ENCODE peak calls at places on chromosomes 12 and 14, in ten cellular contexts. E is cardiac muscle cell; S is kidney tubule cell; G is stimulated activated CD4-positive, alpha-beta T cell treated with anti-CD3 and anti-CD28 coated beads, Interleukin-1b, Interleukin-23, amount 100 ng/mL, for 48 hours; U is AG20443; L is HL-60; F is NCI-H2081 treated with DMSO at 0.1 percent for 48 hours; W is iPS-NIHi11; D is fibroblast of the conjunctiva; X is A549. H is an unnamed sample.

GRCh38 chr14:52117433-52117832 is 48.6 kb upstream of the NID2 start:
- DNase-seq in E (no peak), S (no peak), G (no peak), U (peak; percentile 35), L (no peak), F (no peak), W (no peak), D (no peak), X (no peak), H (no peak)

GRCh38 chr12:80815351-80815750 is 98.6 kb downstream of the MYF5 start:
- DNase-seq in E (no peak), S (no peak), G (no peak), U (no peak), L (no peak), F (no peak), W (no peak), D (no peak), X (no peak), H (no peak)

GRCh38 chr14:89720741-89721315 is 233.7 kb downstream of the EFCAB11 start:
- DNase-seq in E (no peak), S (no peak), G (peak; percentile 71), U (no peak), L (peak; percentile 97), F (no peak), W (peak; percentile 55), D (no peak), X (no peak), H (no peak)

GRCh38 chr12:120224304-120225199 is 23.6 kb upstream of the RPLP0 start:
- DNase-seq in E (no peak), S (peak; percentile 81), G (no peak), U (peak; percentile 75), L (no peak), F (peak; percentile 61), W (peak; percentile 59), D (no peak), X (no peak), H (no peak)

GRCh38 chr14:37340353-37340752 is 142.6 kb downstream of the MIPOL1 start:
- DNase-seq in E (no peak), S (no peak), G (no peak), U (no peak), L (no peak), F (no peak), W (no peak), D (no peak), X (peak; percentile 28), H (peak; percentile 4)

GRCh38 chr14:91317381-91318313 is 73.1 kb upstream of the GPR68 start:
- DNase-seq in E (no peak), S (peak; percentile 63), G (peak; percentile 82), U (no peak), L (peak; percentile 85), F (no peak), W (peak; percentile 39), D (no peak), X (no peak), H (no peak)

GRCh38 chr14:72975776-72976175 is 49.5 kb downstream of the DCAF4 start:
- DNase-seq in E (no peak), S (no peak), G (no peak), U (no peak), L (no peak), F (no peak), W (peak; percentile 42), D (no peak), X (peak; percentile 44), H (peak; percentile 22)

GRCh38 chr12:69929125-69929524 is 104.1 kb downstream of the MYRFL start:
- DNase-seq in E (no peak), S (peak; percentile 14), G (no peak), U (no peak), L (no peak), F (no peak), W (no peak), D (no peak), X (no peak), H (no peak)

GRCh38 chr12:32290411-32290810 is 108.9 kb upstream of the FGD4 start:
- DNase-seq in E (no peak), S (peak; percentile 51), G (no peak), U (peak; percentile 51), L (no peak), F (no peak), W (no peak), D (no peak), X (peak; percentile 73), H (peak; percentile 83)

GRCh38 chr12:45654002-45654401 is 75.5 kb upstream of the ARID2 start:
- DNase-seq in E (no peak), S (no peak), G (no peak), U (no peak), L (no peak), F (no peak), W (no peak), D (no peak), X (no peak), H (no peak)

GRCh38 chr12:47207829-47208248 is 128.1 kb upstream of the AMIGO2 start:
- DNase-seq in E (no peak), S (no peak), G (no peak), U (no peak), L (no peak), F (no peak), W (no peak), D (no peak), X (no peak), H (no peak)

GRCh38 chr14:83291716-83292115 is 1758.1 kb upstream of the SEL1L start:
- DNase-seq in E (no peak), S (no peak), G (no peak), U (no peak), L (no peak), F (no peak), W (no peak), D (no peak), X (no peak), H (no peak)

GRCh38 chr14:22383515-22384166 is 205.4 kb downstream of the DAD1 start:
- DNase-seq in E (no peak), S (no peak), G (no peak), U (no peak), L (no peak), F (no peak), W (no peak), D (no peak), X (no peak), H (no peak)

GRCh38 chr14:52918486-52918885 is 32.4 kb downstream of the FERMT2 start:
- DNase-seq in E (no peak), S (peak; percentile 91), G (peak; percentile 2), U (peak; percentile 33), L (peak; percentile 5), F (no peak), W (no peak), D (no peak), X (peak; percentile 33), H (no peak)

GRCh38 chr14:32027255-32027939 is 49.7 kb upstream of the ARHGAP5 start:
- DNase-seq in E (no peak), S (peak; percentile 97), G (no peak), U (no peak), L (no peak), F (no peak), W (no peak), D (no peak), X (peak; percentile 66), H (no peak)

GRCh38 chr12:112183591-112184021 is 58.2 kb downstream of the TRAFD1 start:
- DNase-seq in E (no peak), S (peak; percentile 42), G (no peak), U (no peak), L (no peak), F (no peak), W (peak; percentile 53), D (no peak), X (no peak), H (no peak)

GRCh38 chr14:21964180-21964579 is 290.6 kb upstream of the OR4E1 start:
- DNase-seq in E (no peak), S (no peak), G (no peak), U (no peak), L (no peak), F (no peak), W (no peak), D (no peak), X (no peak), H (no peak)

GRCh38 chr14:95432152-95433093 is 84.0 kb downstream of the SYNE3 start:
- DNase-seq in E (peak; percentile 69), S (peak; percentile 60), G (no peak), U (peak; percentile 69), L (no peak), F (no peak), W (peak; percentile 90), D (peak; percentile 13), X (peak; percentile 37), H (peak; percentile 60)

GRCh38 chr12:5432011-5432400 is at the start of gene NTF3:
- DNase-seq in E (peak; percentile 72), S (no peak), G (no peak), U (peak; percentile 88), L (no peak), F (no peak), W (peak; percentile 80), D (no peak), X (no peak), H (peak; percentile 61)

GRCh38 chr12:104586325-104587048 is 129.7 kb downstream of the CHST11 start:
- DNase-seq in E (no peak), S (peak; percentile 82), G (no peak), U (no peak), L (no peak), F (no peak), W (no peak), D (no peak), X (no peak), H (no peak)

GRCh38 chr14:105431256-105431655 is 11.6 kb downstream of the MTA1 start:
- DNase-seq in E (no peak), S (no peak), G (no peak), U (no peak), L (no peak), F (no peak), W (no peak), D (no peak), X (no peak), H (no peak)

GRCh38 chr12:45415393-45415817 is 199.5 kb downstream of the ANO6 start:
- DNase-seq in E (no peak), S (peak; percentile 100), G (peak; percentile 63), U (peak; percentile 93), L (peak; percentile 52), F (no peak), W (no peak), D (peak; percentile 94), X (peak; percentile 89), H (peak; percentile 82)

GRCh38 chr14:51432302-51432948 is 192.4 kb downstream of the TMX1 start:
- DNase-seq in E (no peak), S (no peak), G (no peak), U (no peak), L (no peak), F (no peak), W (no peak), D (no peak), X (no peak), H (no peak)

GRCh38 chr14:97266653-97267052 is 469.5 kb downstream of the VRK1 start:
- DNase-seq in E (no peak), S (peak; percentile 93), G (no peak), U (no peak), L (no peak), F (no peak), W (peak; percentile 73), D (no peak), X (peak; percentile 14), H (peak; percentile 86)

GRCh38 chr12:49933793-49934192 is 16.7 kb upstream of the AQP2 start:
- DNase-seq in E (no peak), S (no peak), G (no peak), U (no peak), L (no peak), F (no peak), W (no peak), D (no peak), X (no peak), H (no peak)

GRCh38 chr12:65566776-65567175 is 257.5 kb upstream of the HMGA2 start:
- DNase-seq in E (no peak), S (no peak), G (no peak), U (no peak), L (no peak), F (no peak), W (no peak), D (no peak), X (no peak), H (no peak)

GRCh38 chr12:116065561-116065960 is 211.9 kb downstream of the MED13L start:
- DNase-seq in E (no peak), S (no peak), G (no peak), U (no peak), L (no peak), F (no peak), W (no peak), D (peak; percentile 26), X (no peak), H (no peak)

GRCh38 chr12:96047621-96048211 is 12.3 kb upstream of the LTA4H start:
- DNase-seq in E (no peak), S (peak; percentile 83), G (no peak), U (peak; percentile 71), L (peak; percentile 71), F (peak; percentile 53), W (peak; percentile 21), D (no peak), X (peak; percentile 74), H (no peak)

H was measured in mesendoderm.